ENCODE peak calls at places on chromosomes 16 and 17, in six cellular contexts. K, M, S, R, V and U are unnamed samples.
A peak's percentile ranks its signal among the peaks of the same experiment; 100 is the strongest.

GRCh38 chr17:50346313-50347086 is 574 bp downstream of the XYLT2 start:
- DNase-seq in K (peak; percentile 33), M (peak; percentile 41), S (no peak), R (no peak), V (peak; percentile 21), U (no peak)

GRCh38 chr17:40548982-40549680 is 16.1 kb downstream of the CCR7 start:
- DNase-seq in K (no peak), M (no peak), S (peak; percentile 12), R (peak; percentile 68), V (no peak), U (peak; percentile 72)

GRCh38 chr17:73311781-73312641 is at the start of gene CDC42EP4:
- DNase-seq in K (peak; percentile 73), M (peak; percentile 93), S (peak; percentile 78), R (peak; percentile 96), V (peak; percentile 93), U (peak; percentile 89)

GRCh38 chr17:50765454-50766221 is 1.7 kb downstream of the ANKRD40CL start:
- DNase-seq in K (no peak), M (no peak), S (no peak), R (no peak), V (no peak), U (no peak)

GRCh38 chr17:42027540-42027889 is 7.6 kb downstream of the NKIRAS2 start:
- DNase-seq in K (no peak), M (no peak), S (no peak), R (no peak), V (no peak), U (no peak)

GRCh38 chr16:47644661-47645060 is 183.5 kb downstream of the PHKB start:
- DNase-seq in K (no peak), M (no peak), S (no peak), R (no peak), V (no peak), U (no peak)

GRCh38 chr17:45353047-45353446 is 36.2 kb upstream of the MAP3K14 start:
- DNase-seq in K (no peak), M (peak; percentile 4), S (no peak), R (no peak), V (no peak), U (no peak)

GRCh38 chr16:50478021-50478772 is 70.0 kb upstream of the NKD1 start:
- DNase-seq in K (no peak), M (no peak), S (no peak), R (no peak), V (no peak), U (peak; percentile 79)

GRCh38 chr17:34368455-34369195 is 5.6 kb upstream of the CCL1 start:
- DNase-seq in K (no peak), M (no peak), S (no peak), R (no peak), V (no peak), U (no peak)

GRCh38 chr16:1209081-1209480 is 16.0 kb downstream of the TPSG1 start:
- DNase-seq in K (no peak), M (no peak), S (no peak), R (no peak), V (no peak), U (no peak)

GRCh38 chr16:88905563-88905962 is 39.1 kb upstream of the PABPN1L start:
- DNase-seq in K (no peak), M (peak; percentile 89), S (no peak), R (no peak), V (no peak), U (peak; percentile 16)